ENCODE peak calls at places on chromosomes 3 and 15, in eight cellular contexts. One of them, this sample, is unnamed. For H3K4me1, the result is how much of the 10 kb centered on the place peaks cover.

GRCh38 chr15:45801543-45801942 is 166.7 kb downstream of the SQOR start:
- DNase-seq in heart left ventricle: no peak
- DNase-seq in A549: no peak
- DNase-seq in neural progenitor cell: no peak
- DNase-seq in fibroblast of lung: no peak
- DNase-seq in tibial artery: no peak
- DNase-seq in cardiac muscle cell: no peak
- DNase-seq in esophagus squamous epithelium: no peak
- DNase-seq in this sample: no peak

GRCh38 chr3:46865034-46865507 is 1.8 kb upstream of the MYL3 start:
- DNase-seq in tibial artery: peak
- DNase-seq in neural progenitor cell: no peak
- DNase-seq in fibroblast of lung: peak
- DNase-seq in heart left ventricle: peak
- DNase-seq in esophagus squamous epithelium: no peak
- DNase-seq in A549: no peak
- DNase-seq in cardiac muscle cell: no peak
- DNase-seq in this sample: peak

GRCh38 chr3:97200387-97200786 is 386.0 kb downstream of the EPHA6 start:
- DNase-seq in cardiac muscle cell: no peak
- DNase-seq in tibial artery: no peak
- DNase-seq in esophagus squamous epithelium: no peak
- DNase-seq in A549: no peak
- DNase-seq in fibroblast of lung: no peak
- DNase-seq in heart left ventricle: no peak
- DNase-seq in neural progenitor cell: no peak
- DNase-seq in this sample: no peak

GRCh38 chr3:61875073-61875472 is 313.7 kb downstream of the PTPRG start:
- DNase-seq in esophagus squamous epithelium: no peak
- DNase-seq in cardiac muscle cell: peak
- DNase-seq in A549: no peak
- DNase-seq in fibroblast of lung: peak
- DNase-seq in neural progenitor cell: no peak
- DNase-seq in heart left ventricle: no peak
- DNase-seq in tibial artery: no peak
- DNase-seq in this sample: no peak

GRCh38 chr3:146155022-146155421 is 6.0 kb downstream of the PLOD2 start:
- DNase-seq in heart left ventricle: no peak
- DNase-seq in fibroblast of lung: no peak
- DNase-seq in A549: no peak
- DNase-seq in esophagus squamous epithelium: no peak
- DNase-seq in tibial artery: no peak
- DNase-seq in cardiac muscle cell: peak
- DNase-seq in neural progenitor cell: no peak
- DNase-seq in this sample: no peak

GRCh38 chr3:69182588-69183299 is 60.3 kb upstream of the LMOD3 start:
- DNase-seq in cardiac muscle cell: no peak
- DNase-seq in tibial artery: no peak
- DNase-seq in neural progenitor cell: no peak
- DNase-seq in A549: no peak
- DNase-seq in esophagus squamous epithelium: no peak
- DNase-seq in fibroblast of lung: peak
- DNase-seq in heart left ventricle: peak
- DNase-seq in this sample: no peak

GRCh38 chr3:152232679-152233078 is 36.0 kb upstream of the MBNL1 start:
- DNase-seq in A549: no peak
- DNase-seq in esophagus squamous epithelium: no peak
- DNase-seq in neural progenitor cell: no peak
- DNase-seq in heart left ventricle: no peak
- DNase-seq in tibial artery: no peak
- DNase-seq in cardiac muscle cell: no peak
- DNase-seq in fibroblast of lung: no peak
- DNase-seq in this sample: no peak

GRCh38 chr3:10273697-10274305 is 18.9 kb downstream of the GHRL start:
- DNase-seq in esophagus squamous epithelium: no peak
- DNase-seq in cardiac muscle cell: no peak
- DNase-seq in heart left ventricle: no peak
- DNase-seq in tibial artery: no peak
- DNase-seq in A549: no peak
- DNase-seq in neural progenitor cell: no peak
- DNase-seq in fibroblast of lung: peak
- DNase-seq in this sample: no peak

GRCh38 chr15:93231261-93231939 is 142.4 kb upstream of the RGMA start:
- DNase-seq in tibial artery: no peak
- DNase-seq in esophagus squamous epithelium: no peak
- DNase-seq in heart left ventricle: no peak
- DNase-seq in A549: no peak
- DNase-seq in cardiac muscle cell: no peak
- DNase-seq in neural progenitor cell: no peak
- DNase-seq in fibroblast of lung: no peak
- DNase-seq in this sample: no peak

GRCh38 chr15:79172032-79172481 is 81.5 kb upstream of the RASGRF1 start:
- DNase-seq in fibroblast of lung: no peak
- DNase-seq in heart left ventricle: no peak
- DNase-seq in cardiac muscle cell: no peak
- DNase-seq in A549: no peak
- DNase-seq in neural progenitor cell: peak
- DNase-seq in tibial artery: no peak
- DNase-seq in esophagus squamous epithelium: no peak
- DNase-seq in this sample: peak

GRCh38 chr15:79172801-79173460 is 82.4 kb upstream of the RASGRF1 start:
- DNase-seq in fibroblast of lung: no peak
- DNase-seq in esophagus squamous epithelium: no peak
- DNase-seq in neural progenitor cell: no peak
- DNase-seq in heart left ventricle: no peak
- DNase-seq in A549: no peak
- DNase-seq in cardiac muscle cell: no peak
- DNase-seq in tibial artery: no peak
- DNase-seq in this sample: no peak

GRCh38 chr15:79170256-79170664 is 79.7 kb upstream of the RASGRF1 start:
- DNase-seq in neural progenitor cell: no peak
- DNase-seq in tibial artery: no peak
- DNase-seq in fibroblast of lung: no peak
- DNase-seq in esophagus squamous epithelium: no peak
- DNase-seq in A549: peak
- DNase-seq in cardiac muscle cell: no peak
- DNase-seq in heart left ventricle: peak
- DNase-seq in this sample: no peak

GRCh38 chr15:79169531-79170123 is 79.0 kb upstream of the RASGRF1 start:
- DNase-seq in tibial artery: no peak
- DNase-seq in neural progenitor cell: no peak
- DNase-seq in heart left ventricle: no peak
- DNase-seq in A549: no peak
- DNase-seq in esophagus squamous epithelium: no peak
- DNase-seq in fibroblast of lung: no peak
- DNase-seq in cardiac muscle cell: no peak
- DNase-seq in this sample: no peak

DNA sequence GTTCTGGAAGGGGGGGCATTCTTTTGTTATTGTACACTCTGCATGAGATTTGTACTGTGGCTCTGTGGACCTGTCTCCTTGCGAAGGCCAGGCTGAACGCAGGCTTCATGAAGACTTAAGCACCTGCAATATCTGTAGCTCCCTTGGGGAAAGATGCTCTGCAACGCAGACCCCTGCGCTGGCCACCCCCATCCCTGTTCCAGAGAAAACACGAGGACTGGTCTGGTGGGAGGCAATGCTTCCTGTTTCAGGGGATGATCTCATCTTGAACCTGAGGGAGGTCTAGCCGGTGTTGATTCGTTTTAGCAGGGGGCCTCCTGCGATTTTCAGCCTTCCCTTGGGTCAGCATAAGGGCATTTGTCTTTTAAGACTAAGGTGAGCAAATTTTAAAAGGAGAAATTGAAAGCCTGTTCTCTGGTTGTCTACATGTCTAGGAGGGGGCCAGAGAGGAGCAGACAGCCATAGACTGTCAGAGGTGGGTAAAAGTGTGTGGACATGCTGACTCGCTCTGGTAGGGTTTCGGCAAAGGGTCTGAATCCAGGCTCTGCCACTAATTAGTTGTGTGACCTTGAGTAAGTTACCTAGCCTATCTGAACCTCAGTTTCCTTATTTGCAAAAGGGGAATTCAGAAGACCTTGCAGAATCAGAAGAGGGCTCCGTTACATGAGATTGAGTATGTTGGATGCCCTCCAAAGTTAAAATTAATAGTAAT is 80.9 kb upstream of the RASGRF1 start:
- DNase-seq in cardiac muscle cell: no peak
- DNase-seq in heart left ventricle: no peak
- DNase-seq in tibial artery: no peak
- DNase-seq in fibroblast of lung: no peak
- DNase-seq in neural progenitor cell: no peak
- DNase-seq in esophagus squamous epithelium: no peak
- DNase-seq in A549: no peak
- DNase-seq in this sample: no peak
- H3K4me3 ChIP-seq in cardiac muscle cell: no peak
- H3K4me3 ChIP-seq in heart left ventricle: no peak
- H3K4me3 ChIP-seq in tibial artery: no peak
- H3K4me3 ChIP-seq in fibroblast of lung: no peak
- H3K4me3 ChIP-seq in neural progenitor cell: no peak
- H3K4me3 ChIP-seq in esophagus squamous epithelium: no peak
- H3K4me3 ChIP-seq in A549: no peak
- H3K4me3 ChIP-seq in this sample: no peak

GRCh38 chr15:41610048-41610447 is 50.2 kb upstream of the MGA start:
- DNase-seq in tibial artery: no peak
- DNase-seq in cardiac muscle cell: no peak
- DNase-seq in heart left ventricle: no peak
- DNase-seq in esophagus squamous epithelium: no peak
- DNase-seq in neural progenitor cell: no peak
- DNase-seq in fibroblast of lung: no peak
- DNase-seq in A549: no peak
- DNase-seq in this sample: no peak

GRCh38 chr15:41605566-41605965 is 46.6 kb downstream of the TYRO3 start:
- DNase-seq in cardiac muscle cell: no peak
- DNase-seq in heart left ventricle: no peak
- DNase-seq in tibial artery: no peak
- DNase-seq in A549: no peak
- DNase-seq in neural progenitor cell: no peak
- DNase-seq in fibroblast of lung: no peak
- DNase-seq in esophagus squamous epithelium: no peak
- DNase-seq in this sample: no peak

GRCh38 chr15:41603941-41604660 is 45.1 kb downstream of the TYRO3 start:
- DNase-seq in tibial artery: peak
- DNase-seq in A549: peak
- DNase-seq in cardiac muscle cell: peak
- DNase-seq in esophagus squamous epithelium: no peak
- DNase-seq in fibroblast of lung: peak
- DNase-seq in heart left ventricle: peak
- DNase-seq in neural progenitor cell: peak
- DNase-seq in this sample: peak

GRCh38 chr15:41609123-41609522 is 50.1 kb downstream of the TYRO3 start:
- DNase-seq in fibroblast of lung: no peak
- DNase-seq in neural progenitor cell: no peak
- DNase-seq in esophagus squamous epithelium: no peak
- DNase-seq in heart left ventricle: no peak
- DNase-seq in A549: no peak
- DNase-seq in tibial artery: no peak
- DNase-seq in cardiac muscle cell: no peak
- DNase-seq in this sample: no peak

DNA sequence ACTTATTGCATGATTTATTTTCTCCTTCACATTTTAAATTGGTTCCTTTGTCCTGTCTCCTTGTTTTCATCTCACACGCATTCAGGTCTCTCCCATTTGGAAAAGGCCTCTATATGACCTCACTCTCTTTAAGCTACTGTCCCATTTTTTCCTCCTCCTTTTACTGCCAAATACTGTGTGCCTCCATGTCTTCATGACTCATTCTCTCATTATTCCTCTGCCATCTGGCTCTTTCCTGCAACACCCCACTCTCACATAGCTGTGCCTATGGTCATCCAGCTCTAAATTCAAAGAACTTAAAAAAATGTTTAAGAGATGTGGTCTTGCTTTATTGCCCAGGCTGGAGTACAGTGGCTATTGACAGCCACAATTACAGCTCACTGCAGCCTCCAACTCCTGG is 48.0 kb downstream of the TYRO3 start:
- DNase-seq in A549: no peak
- DNase-seq in esophagus squamous epithelium: no peak
- DNase-seq in cardiac muscle cell: no peak
- DNase-seq in fibroblast of lung: peak
- DNase-seq in neural progenitor cell: no peak
- DNase-seq in heart left ventricle: no peak
- DNase-seq in tibial artery: no peak
- DNase-seq in this sample: no peak
- H3K4me1 ChIP-seq in A549: under half
- H3K4me1 ChIP-seq in esophagus squamous epithelium: under half
- H3K4me1 ChIP-seq in cardiac muscle cell: under half
- H3K4me1 ChIP-seq in fibroblast of lung: under half
- H3K4me1 ChIP-seq in neural progenitor cell: under half
- H3K4me1 ChIP-seq in heart left ventricle: under half
- H3K4me1 ChIP-seq in tibial artery: under half
- H3K4me1 ChIP-seq in this sample: under half

GRCh38 chr3:115081444-115081843 is 65.6 kb downstream of the ZBTB20 start:
- DNase-seq in neural progenitor cell: no peak
- DNase-seq in tibial artery: no peak
- DNase-seq in A549: no peak
- DNase-seq in heart left ventricle: no peak
- DNase-seq in cardiac muscle cell: no peak
- DNase-seq in fibroblast of lung: no peak
- DNase-seq in esophagus squamous epithelium: no peak
- DNase-seq in this sample: no peak
- TF ChIP-seq CTCF in neural progenitor cell: no peak
- TF ChIP-seq CTCF in tibial artery: no peak
- TF ChIP-seq CTCF in A549: peak
- TF ChIP-seq CTCF in heart left ventricle: no peak
- TF ChIP-seq CTCF in cardiac muscle cell: no peak
- TF ChIP-seq CTCF in fibroblast of lung: no peak
- TF ChIP-seq CTCF in esophagus squamous epithelium: no peak
- TF ChIP-seq CTCF in this sample: no peak

GRCh38 chr3:45064512-45065372 is 38.6 kb downstream of the CLEC3B start:
- DNase-seq in cardiac muscle cell: no peak
- DNase-seq in tibial artery: no peak
- DNase-seq in A549: no peak
- DNase-seq in fibroblast of lung: peak
- DNase-seq in neural progenitor cell: no peak
- DNase-seq in heart left ventricle: peak
- DNase-seq in esophagus squamous epithelium: no peak
- DNase-seq in this sample: no peak
- H3K4me3 ChIP-seq in cardiac muscle cell: no peak
- H3K4me3 ChIP-seq in tibial artery: no peak
- H3K4me3 ChIP-seq in A549: no peak
- H3K4me3 ChIP-seq in fibroblast of lung: no peak
- H3K4me3 ChIP-seq in neural progenitor cell: no peak
- H3K4me3 ChIP-seq in heart left ventricle: no peak
- H3K4me3 ChIP-seq in esophagus squamous epithelium: peak
- H3K4me3 ChIP-seq in this sample: no peak

DNA sequence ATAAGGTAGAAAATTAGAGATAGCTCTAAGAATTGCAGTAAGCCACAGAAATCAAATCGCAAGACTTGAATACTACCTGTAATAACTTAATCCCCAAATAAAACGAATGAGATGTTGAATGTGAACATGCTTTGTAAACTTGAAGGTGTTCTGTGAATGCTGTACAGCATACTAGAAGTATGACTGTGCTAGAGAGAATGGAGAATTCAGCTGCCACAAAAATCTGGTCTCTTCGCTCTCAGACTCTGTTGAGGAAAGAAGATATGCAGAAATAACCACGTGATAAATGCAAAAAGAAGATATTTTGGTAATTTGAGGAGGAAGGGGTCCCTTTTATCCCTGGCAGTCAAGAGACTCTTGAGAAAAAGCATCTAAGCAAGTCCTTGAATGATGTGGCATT is 37.3 kb downstream of the ZBTB38 start:
- DNase-seq in esophagus squamous epithelium: no peak
- DNase-seq in A549: no peak
- DNase-seq in heart left ventricle: no peak
- DNase-seq in fibroblast of lung: peak
- DNase-seq in cardiac muscle cell: no peak
- DNase-seq in tibial artery: no peak
- DNase-seq in neural progenitor cell: no peak
- DNase-seq in this sample: no peak
- H3K4me1 ChIP-seq in esophagus squamous epithelium: half or more
- H3K4me1 ChIP-seq in A549: half or more
- H3K4me1 ChIP-seq in heart left ventricle: half or more
- H3K4me1 ChIP-seq in fibroblast of lung: half or more
- H3K4me1 ChIP-seq in cardiac muscle cell: under half
- H3K4me1 ChIP-seq in tibial artery: half or more
- H3K4me1 ChIP-seq in neural progenitor cell: under half
- H3K4me1 ChIP-seq in this sample: under half